ENCODE peak calls at places on chromosomes 5 and 9, in four cellular contexts. One of them, this sample, is unnamed.

GRCh38 chr5:34743878-34744277 is 87.8 kb downstream of the RAI14 start:
- DNase-seq in stimulated activated CD8-positive, alpha-beta memory T cell treated with anti-CD3 and anti-CD28 coated beads, Interleukin-7, amount 100 ng/mL, for 24 hours: no peak
- DNase-seq in Right ventricle myocardium superior: no peak
- DNase-seq in stimulated activated CD4-positive, alpha-beta T cell treated with anti-CD3 and anti-CD28 coated beads, Interleukin-12 subunit alpha, Interleukin-12 subunit beta, amount 100 ng/mL, for 4 hours: no peak
- DNase-seq in this sample: no peak

GRCh38 chr5:17807069-17807468 is 172.8 kb downstream of the TAF11L14 start:
- DNase-seq in stimulated activated CD8-positive, alpha-beta memory T cell treated with anti-CD3 and anti-CD28 coated beads, Interleukin-7, amount 100 ng/mL, for 24 hours: no peak
- DNase-seq in Right ventricle myocardium superior: no peak
- DNase-seq in stimulated activated CD4-positive, alpha-beta T cell treated with anti-CD3 and anti-CD28 coated beads, Interleukin-12 subunit alpha, Interleukin-12 subunit beta, amount 100 ng/mL, for 4 hours: no peak
- DNase-seq in this sample: no peak

GRCh38 chr5:158287643-158288228 is 428.8 kb upstream of the CLINT1 start:
- DNase-seq in stimulated activated CD8-positive, alpha-beta memory T cell treated with anti-CD3 and anti-CD28 coated beads, Interleukin-7, amount 100 ng/mL, for 24 hours: no peak
- DNase-seq in stimulated activated CD4-positive, alpha-beta T cell treated with anti-CD3 and anti-CD28 coated beads, Interleukin-12 subunit alpha, Interleukin-12 subunit beta, amount 100 ng/mL, for 4 hours: no peak
- DNase-seq in Right ventricle myocardium superior: no peak
- DNase-seq in this sample: no peak

GRCh38 chr9:97935291-97935690 is 2.7 kb downstream of the HEMGN start:
- DNase-seq in stimulated activated CD8-positive, alpha-beta memory T cell treated with anti-CD3 and anti-CD28 coated beads, Interleukin-7, amount 100 ng/mL, for 24 hours: no peak
- DNase-seq in stimulated activated CD4-positive, alpha-beta T cell treated with anti-CD3 and anti-CD28 coated beads, Interleukin-12 subunit alpha, Interleukin-12 subunit beta, amount 100 ng/mL, for 4 hours: no peak
- DNase-seq in Right ventricle myocardium superior: no peak
- DNase-seq in this sample: no peak

GRCh38 chr9:114721491-114722362 is 39.7 kb upstream of the TEX48 start:
- DNase-seq in Right ventricle myocardium superior: no peak
- DNase-seq in stimulated activated CD8-positive, alpha-beta memory T cell treated with anti-CD3 and anti-CD28 coated beads, Interleukin-7, amount 100 ng/mL, for 24 hours: no peak
- DNase-seq in stimulated activated CD4-positive, alpha-beta T cell treated with anti-CD3 and anti-CD28 coated beads, Interleukin-12 subunit alpha, Interleukin-12 subunit beta, amount 100 ng/mL, for 4 hours: no peak
- DNase-seq in this sample: no peak

GRCh38 chr5:43034591-43034968 is 5.5 kb downstream of the ANXA2R start:
- DNase-seq in stimulated activated CD4-positive, alpha-beta T cell treated with anti-CD3 and anti-CD28 coated beads, Interleukin-12 subunit alpha, Interleukin-12 subunit beta, amount 100 ng/mL, for 4 hours: no peak
- DNase-seq in stimulated activated CD8-positive, alpha-beta memory T cell treated with anti-CD3 and anti-CD28 coated beads, Interleukin-7, amount 100 ng/mL, for 24 hours: no peak
- DNase-seq in Right ventricle myocardium superior: no peak
- DNase-seq in this sample: no peak

GRCh38 chr9:104075801-104076753 is 18.0 kb upstream of the SMC2 start:
- DNase-seq in stimulated activated CD8-positive, alpha-beta memory T cell treated with anti-CD3 and anti-CD28 coated beads, Interleukin-7, amount 100 ng/mL, for 24 hours: no peak
- DNase-seq in stimulated activated CD4-positive, alpha-beta T cell treated with anti-CD3 and anti-CD28 coated beads, Interleukin-12 subunit alpha, Interleukin-12 subunit beta, amount 100 ng/mL, for 4 hours: no peak
- DNase-seq in Right ventricle myocardium superior: no peak
- DNase-seq in this sample: no peak

GRCh38 chr5:64207978-64208377 is 42.3 kb downstream of the RNF180 start:
- DNase-seq in Right ventricle myocardium superior: no peak
- DNase-seq in stimulated activated CD8-positive, alpha-beta memory T cell treated with anti-CD3 and anti-CD28 coated beads, Interleukin-7, amount 100 ng/mL, for 24 hours: no peak
- DNase-seq in stimulated activated CD4-positive, alpha-beta T cell treated with anti-CD3 and anti-CD28 coated beads, Interleukin-12 subunit alpha, Interleukin-12 subunit beta, amount 100 ng/mL, for 4 hours: no peak
- DNase-seq in this sample: no peak

GRCh38 chr9:137406085-137406773 is 16.7 kb downstream of the EXD3 start:
- DNase-seq in stimulated activated CD4-positive, alpha-beta T cell treated with anti-CD3 and anti-CD28 coated beads, Interleukin-12 subunit alpha, Interleukin-12 subunit beta, amount 100 ng/mL, for 4 hours: no peak
- DNase-seq in stimulated activated CD8-positive, alpha-beta memory T cell treated with anti-CD3 and anti-CD28 coated beads, Interleukin-7, amount 100 ng/mL, for 24 hours: no peak
- DNase-seq in Right ventricle myocardium superior: peak; percentile 40
- DNase-seq in this sample: no peak

GRCh38 chr9:124770359-124771020 is 621 bp downstream of the NR6A1 start:
- DNase-seq in stimulated activated CD4-positive, alpha-beta T cell treated with anti-CD3 and anti-CD28 coated beads, Interleukin-12 subunit alpha, Interleukin-12 subunit beta, amount 100 ng/mL, for 4 hours: peak; percentile 24
- DNase-seq in Right ventricle myocardium superior: peak; percentile 45
- DNase-seq in stimulated activated CD8-positive, alpha-beta memory T cell treated with anti-CD3 and anti-CD28 coated beads, Interleukin-7, amount 100 ng/mL, for 24 hours: no peak
- DNase-seq in this sample: no peak

GRCh38 chr5:143775258-143775657 is 36.7 kb upstream of the HMHB1 start:
- DNase-seq in stimulated activated CD4-positive, alpha-beta T cell treated with anti-CD3 and anti-CD28 coated beads, Interleukin-12 subunit alpha, Interleukin-12 subunit beta, amount 100 ng/mL, for 4 hours: no peak
- DNase-seq in Right ventricle myocardium superior: no peak
- DNase-seq in stimulated activated CD8-positive, alpha-beta memory T cell treated with anti-CD3 and anti-CD28 coated beads, Interleukin-7, amount 100 ng/mL, for 24 hours: no peak
- DNase-seq in this sample: no peak

GRCh38 chr5:54859321-54859720 is 126.1 kb downstream of the ESM1 start:
- DNase-seq in Right ventricle myocardium superior: no peak
- DNase-seq in stimulated activated CD8-positive, alpha-beta memory T cell treated with anti-CD3 and anti-CD28 coated beads, Interleukin-7, amount 100 ng/mL, for 24 hours: no peak
- DNase-seq in stimulated activated CD4-positive, alpha-beta T cell treated with anti-CD3 and anti-CD28 coated beads, Interleukin-12 subunit alpha, Interleukin-12 subunit beta, amount 100 ng/mL, for 4 hours: no peak
- DNase-seq in this sample: no peak

GRCh38 chr9:120490888-120491595 is 88.9 kb downstream of the CDK5RAP2 start:
- DNase-seq in stimulated activated CD8-positive, alpha-beta memory T cell treated with anti-CD3 and anti-CD28 coated beads, Interleukin-7, amount 100 ng/mL, for 24 hours: no peak
- DNase-seq in Right ventricle myocardium superior: no peak
- DNase-seq in stimulated activated CD4-positive, alpha-beta T cell treated with anti-CD3 and anti-CD28 coated beads, Interleukin-12 subunit alpha, Interleukin-12 subunit beta, amount 100 ng/mL, for 4 hours: no peak
- DNase-seq in this sample: no peak

GRCh38 chr5:173643964-173644363 is 27.5 kb upstream of the BOD1 start:
- DNase-seq in stimulated activated CD4-positive, alpha-beta T cell treated with anti-CD3 and anti-CD28 coated beads, Interleukin-12 subunit alpha, Interleukin-12 subunit beta, amount 100 ng/mL, for 4 hours: no peak
- DNase-seq in Right ventricle myocardium superior: no peak
- DNase-seq in stimulated activated CD8-positive, alpha-beta memory T cell treated with anti-CD3 and anti-CD28 coated beads, Interleukin-7, amount 100 ng/mL, for 24 hours: no peak
- DNase-seq in this sample: no peak

GRCh38 chr5:31645420-31646081 is 6.6 kb downstream of the PDZD2 start:
- DNase-seq in Right ventricle myocardium superior: no peak
- DNase-seq in stimulated activated CD4-positive, alpha-beta T cell treated with anti-CD3 and anti-CD28 coated beads, Interleukin-12 subunit alpha, Interleukin-12 subunit beta, amount 100 ng/mL, for 4 hours: no peak
- DNase-seq in stimulated activated CD8-positive, alpha-beta memory T cell treated with anti-CD3 and anti-CD28 coated beads, Interleukin-7, amount 100 ng/mL, for 24 hours: no peak
- DNase-seq in this sample: no peak

GRCh38 chr9:111961575-111961974 is 65.0 kb downstream of the UGCG start:
- DNase-seq in stimulated activated CD4-positive, alpha-beta T cell treated with anti-CD3 and anti-CD28 coated beads, Interleukin-12 subunit alpha, Interleukin-12 subunit beta, amount 100 ng/mL, for 4 hours: no peak
- DNase-seq in Right ventricle myocardium superior: no peak
- DNase-seq in stimulated activated CD8-positive, alpha-beta memory T cell treated with anti-CD3 and anti-CD28 coated beads, Interleukin-7, amount 100 ng/mL, for 24 hours: no peak
- DNase-seq in this sample: no peak

GRCh38 chr5:166358127-166358840 is 1933.2 kb upstream of the WWC1 start:
- DNase-seq in Right ventricle myocardium superior: no peak
- DNase-seq in stimulated activated CD8-positive, alpha-beta memory T cell treated with anti-CD3 and anti-CD28 coated beads, Interleukin-7, amount 100 ng/mL, for 24 hours: no peak
- DNase-seq in stimulated activated CD4-positive, alpha-beta T cell treated with anti-CD3 and anti-CD28 coated beads, Interleukin-12 subunit alpha, Interleukin-12 subunit beta, amount 100 ng/mL, for 4 hours: no peak
- DNase-seq in this sample: no peak